ENCODE peak calls at places on chromosomes 1 and 21, in eight cellular contexts. N is M059J; E is nucleus accumbens; W is effector memory CD8-positive, alpha-beta T cell; J is Right ventricle myocardium inferior; X is fibroblast of lung; H is T-helper 17 cell; Q is midbrain. V is an unnamed sample.

GRCh38 chr1:232033285-232033684 is 406.7 kb downstream of the DISC1 start:
- DNase-seq in N (no peak), E (no peak), W (no peak), J (no peak), X (no peak), H (no peak), Q (no peak), V (no peak)

GRCh38 chr1:66253330-66253921 is 280.5 kb upstream of the SGIP1 start:
- DNase-seq in N (peak), E (no peak), W (peak), J (no peak), X (peak), H (no peak), Q (peak), V (no peak)

GRCh38 chr21:31566061-31566460 is 93.4 kb upstream of the SOD1 start:
- DNase-seq in N (no peak), E (no peak), W (no peak), J (no peak), X (no peak), H (no peak), Q (peak), V (no peak)

GRCh38 chr1:77514871-77515776 is 167.3 kb downstream of the ZZZ3 start:
- DNase-seq in N (peak), E (peak), W (no peak), J (no peak), X (peak), H (no peak), Q (peak), V (no peak)

GRCh38 chr1:240350910-240351331 is 259.2 kb downstream of the FMN2 start:
- DNase-seq in N (peak), E (no peak), W (no peak), J (no peak), X (peak), H (no peak), Q (no peak), V (no peak)

GRCh38 chr1:37031871-37032270 is 2.4 kb downstream of the GRIK3 start:
- DNase-seq in N (no peak), E (no peak), W (no peak), J (no peak), X (no peak), H (no peak), Q (no peak), V (no peak)

GRCh38 chr1:62425041-62425440 is 11.8 kb upstream of the USP1 start:
- DNase-seq in N (peak), E (no peak), W (no peak), J (no peak), X (no peak), H (no peak), Q (no peak), V (no peak)

GRCh38 chr1:212721388-212722247 is 22.0 kb upstream of the BATF3 start:
- DNase-seq in N (peak), E (no peak), W (no peak), J (no peak), X (peak), H (no peak), Q (no peak), V (no peak)

GRCh38 chr1:154711416-154711815 is 103.4 kb upstream of the ADAR start:
- DNase-seq in N (no peak), E (no peak), W (no peak), J (no peak), X (no peak), H (no peak), Q (no peak), V (no peak)

GRCh38 chr1:2636733-2637132 is 3.9 kb upstream of the MMEL1 start:
- DNase-seq in N (no peak), E (no peak), W (no peak), J (no peak), X (no peak), H (no peak), Q (no peak), V (no peak)

GRCh38 chr1:27832762-27833161 is 2.2 kb downstream of the PPP1R8 start:
- DNase-seq in N (peak), E (no peak), W (no peak), J (no peak), X (peak), H (no peak), Q (no peak), V (no peak)

GRCh38 chr1:110237406-110238152 is 27.5 kb downstream of the KCNC4 start:
- DNase-seq in N (no peak), E (peak), W (no peak), J (no peak), X (peak), H (no peak), Q (no peak), V (no peak)

GRCh38 chr21:42171091-42172053 is 47.6 kb upstream of the ABCG1 start:
- DNase-seq in N (no peak), E (peak), W (no peak), J (no peak), X (no peak), H (no peak), Q (peak), V (no peak)

GRCh38 chr21:36323032-36323431 is 3.0 kb downstream of the MORC3 start:
- DNase-seq in N (no peak), E (no peak), W (no peak), J (no peak), X (no peak), H (no peak), Q (no peak), V (no peak)

GRCh38 chr1:76084685-76085084 is 10.1 kb downstream of the ST6GALNAC3 start:
- DNase-seq in N (no peak), E (no peak), W (no peak), J (no peak), X (no peak), H (no peak), Q (no peak), V (no peak)

GRCh38 chr1:192878249-192878648 is 69.4 kb downstream of the RGS2 start:
- DNase-seq in N (peak), E (no peak), W (no peak), J (no peak), X (peak), H (no peak), Q (no peak), V (no peak)

GRCh38 chr1:229223498-229223897 is 47.4 kb upstream of the RAB4A start:
- DNase-seq in N (peak), E (no peak), W (no peak), J (no peak), X (no peak), H (no peak), Q (no peak), V (no peak)

GRCh38 chr1:226960944-226961765 is 21.1 kb downstream of the COQ8A start:
- DNase-seq in N (no peak), E (no peak), W (no peak), J (no peak), X (no peak), H (no peak), Q (no peak), V (no peak)

GRCh38 chr1:236773919-236774318 is 21.2 kb upstream of the MTR start:
- DNase-seq in N (no peak), E (no peak), W (no peak), J (no peak), X (no peak), H (no peak), Q (no peak), V (no peak)

GRCh38 chr1:41498391-41498790 is 13.9 kb upstream of the EDN2 start:
- DNase-seq in N (peak), E (no peak), W (no peak), J (no peak), X (peak), H (no peak), Q (no peak), V (no peak)

GRCh38 chr1:219507432-219507831 is 105.5 kb downstream of the ZC3H11B start:
- DNase-seq in N (no peak), E (no peak), W (no peak), J (no peak), X (no peak), H (no peak), Q (no peak), V (no peak)

GRCh38 chr1:14027099-14027498 is 327.1 kb downstream of the PRDM2 start:
- DNase-seq in N (no peak), E (peak), W (no peak), J (no peak), X (no peak), H (no peak), Q (no peak), V (no peak)

GRCh38 chr1:1137256-1138045 is 21.6 kb upstream of the C1orf159 start:
- DNase-seq in N (no peak), E (no peak), W (peak), J (no peak), X (no peak), H (peak), Q (no peak), V (peak)

GRCh38 chr1:156662588-156663055 is 14.6 kb downstream of the NES start:
- DNase-seq in N (no peak), E (no peak), W (no peak), J (peak), X (no peak), H (no peak), Q (no peak), V (no peak)

GRCh38 chr1:62342270-62342669 is 23.0 kb upstream of the KANK4 start:
- DNase-seq in N (no peak), E (no peak), W (no peak), J (no peak), X (no peak), H (no peak), Q (no peak), V (no peak)

GRCh38 chr1:173475564-173476196 is 1.5 kb upstream of the PRDX6 start:
- DNase-seq in N (peak), E (no peak), W (no peak), J (no peak), X (peak), H (no peak), Q (no peak), V (no peak)

GRCh38 chr1:116951175-116951935 is 41.6 kb downstream of the PTGFRN start:
- DNase-seq in N (peak), E (no peak), W (no peak), J (no peak), X (peak), H (no peak), Q (peak), V (no peak)